ENCODE peak calls at places on chromosomes 12 and 14, in seven cellular contexts. K, C, Y, A, M, E and B are unnamed samples. For H3K36me3 and H3K27me3, the result is how much of the 10 kb centered on the place peaks cover.

GRCh38 chr14:73764881-73765280 is 50.7 kb upstream of the PNMA1 start:
- DNase-seq in K (peak), C (peak), Y (peak), A (peak), M (peak), E (peak), B (no peak)

GRCh38 chr12:12356886-12357696 is at the start of gene BORCS5:
- DNase-seq in K (peak), C (peak), Y (peak), A (peak), M (peak), E (peak), B (peak)

GRCh38 chr12:6469092-6469491 is 1.4 kb downstream of the VAMP1 start:
- DNase-seq in K (no peak), C (no peak), Y (no peak), A (no peak), M (no peak), E (no peak), B (no peak)

GRCh38 chr14:101075025-101075800 is 171.7 kb upstream of the RTL1 start:
- DNase-seq in K (no peak), C (peak), Y (no peak), A (no peak), M (no peak), E (no peak), B (no peak)

GRCh38 chr12:28996688-28997087 is 152.4 kb upstream of the FAR2 start:
- DNase-seq in K (no peak), C (no peak), Y (no peak), A (no peak), M (no peak), E (no peak), B (no peak)

GRCh38 chr12:2891240-2892053 is 756 bp downstream of the TULP3 start:
- DNase-seq in K (peak), C (no peak), Y (peak), A (no peak), M (peak), E (peak), B (no peak)

GRCh38 chr14:88929656-88930436 is 105.4 kb downstream of the TTC8 start:
- DNase-seq in K (no peak), C (no peak), Y (no peak), A (no peak), M (no peak), E (no peak), B (no peak)

GRCh38 chr14:99177876-99178630 is 93.9 kb downstream of the BCL11B start:
- DNase-seq in K (no peak), C (no peak), Y (no peak), A (peak), M (no peak), E (no peak), B (no peak)

GRCh38 chr12:6771091-6771495 is 1.2 kb upstream of the LAG3 start:
- DNase-seq in K (no peak), C (no peak), Y (no peak), A (no peak), M (no peak), E (no peak), B (no peak)

GRCh38 chr12:129902371-129903091 is 1.3 kb downstream of the TMEM132D start:
- DNase-seq in K (no peak), C (no peak), Y (no peak), A (no peak), M (no peak), E (no peak), B (no peak)

GRCh38 chr14:101499080-101499479 is 62.2 kb upstream of the DIO3 start:
- DNase-seq in K (no peak), C (peak), Y (peak), A (peak), M (peak), E (peak), B (no peak)

GRCh38 chr14:20624495-20625070 is 16.9 kb downstream of the OR6S1 start:
- DNase-seq in K (peak), C (peak), Y (no peak), A (peak), M (peak), E (peak), B (no peak)

GRCh38 chr12:3752741-3753486 is at the start of gene CRACR2A:
- DNase-seq in K (peak), C (peak), Y (no peak), A (peak), M (peak), E (peak), B (no peak)

GRCh38 chr14:72792051-72792788 is 101.7 kb downstream of the DPF3 start:
- DNase-seq in K (peak), C (no peak), Y (peak), A (no peak), M (peak), E (no peak), B (no peak)

GRCh38 chr12:53532524-53533445 is 25.5 kb upstream of the NPFF start:
- DNase-seq in K (no peak), C (no peak), Y (no peak), A (no peak), M (no peak), E (no peak), B (no peak)

GRCh38 chr12:53532026-53532425 is 24.7 kb upstream of the NPFF start:
- DNase-seq in K (no peak), C (no peak), Y (no peak), A (no peak), M (no peak), E (no peak), B (no peak)

GRCh38 chr12:53530056-53530455 is 22.8 kb upstream of the NPFF start:
- DNase-seq in K (no peak), C (no peak), Y (no peak), A (no peak), M (no peak), E (no peak), B (no peak)

GRCh38 chr12:53530920-53531319 is 23.6 kb upstream of the NPFF start:
- DNase-seq in K (no peak), C (no peak), Y (no peak), A (no peak), M (no peak), E (no peak), B (peak)

GRCh38 chr12:53533476-53533875 is 26.2 kb upstream of the NPFF start:
- DNase-seq in K (no peak), C (no peak), Y (no peak), A (no peak), M (no peak), E (no peak), B (no peak)
- H3K36me3 ChIP-seq in K (half or more), C (under half), Y (half or more), A (under half), M (under half), E (half or more), B (under half)

GRCh38 chr14:104072586-104072985 is 12.9 kb upstream of the ASPG start:
- DNase-seq in K (no peak), C (no peak), Y (no peak), A (no peak), M (no peak), E (no peak), B (no peak)

GRCh38 chr14:104066279-104066678 is 19.2 kb upstream of the ASPG start:
- DNase-seq in K (no peak), C (no peak), Y (no peak), A (no peak), M (no peak), E (no peak), B (no peak)

GRCh38 chr14:104063998-104064397 is 21.5 kb upstream of the ASPG start:
- DNase-seq in K (no peak), C (no peak), Y (no peak), A (no peak), M (no peak), E (no peak), B (no peak)

GRCh38 chr14:104069541-104069940 is 16.0 kb upstream of the ASPG start:
- DNase-seq in K (no peak), C (no peak), Y (no peak), A (no peak), M (no peak), E (no peak), B (no peak)

GRCh38 chr14:104066719-104067118 is 18.8 kb upstream of the ASPG start:
- DNase-seq in K (no peak), C (no peak), Y (no peak), A (no peak), M (no peak), E (no peak), B (no peak)
- H3K27me3 ChIP-seq in K (under half), C (under half), Y (under half), A (under half), M (under half), E (under half), B (under half)

GRCh38 chr12:113136128-113136989 is 798 bp upstream of the RASAL1 start:
- DNase-seq in K (no peak), C (no peak), Y (no peak), A (no peak), M (peak), E (no peak), B (no peak)
- H3K4me3 ChIP-seq in K (no peak), C (peak), Y (no peak), A (no peak), M (no peak), E (peak), B (no peak)

DNA sequence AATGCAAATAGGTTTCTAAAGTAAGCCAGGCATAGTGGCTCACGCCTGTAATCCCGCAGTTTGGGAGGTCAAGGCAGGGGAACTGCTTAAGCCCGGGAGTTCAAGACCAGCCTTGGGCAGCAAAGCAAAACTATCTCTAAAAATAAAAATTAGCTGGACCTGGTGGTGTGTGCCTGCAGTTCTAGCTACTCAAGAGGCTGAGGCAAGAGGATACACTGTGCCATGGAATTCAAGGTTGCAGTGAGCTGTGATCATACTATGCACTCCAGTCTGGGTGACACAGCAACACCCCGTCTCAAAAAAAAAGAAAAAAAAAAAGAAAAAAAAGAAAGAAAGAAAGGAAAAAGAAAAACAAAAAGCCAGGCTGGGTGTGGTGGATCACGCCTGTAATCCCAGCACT is 46.3 kb downstream of the HECTD1 start:
- DNase-seq in K (no peak), C (no peak), Y (no peak), A (no peak), M (no peak), E (no peak), B (no peak)
- H3K36me3 ChIP-seq in K (half or more), C (under half), Y (under half), A (under half), M (under half), E (under half), B (under half)